ENCODE peak calls at places on chromosomes 5 and 9, in four cellular contexts. I is NCI-H510A treated with DMSO at 0.1 percent for 48 hours, T is GM13977, H is H4. M is an unnamed sample.

GRCh38 chr5:180282281-180282680 is 9.6 kb downstream of the MAPK9 start:
- DNase-seq in I (no peak), T (no peak), H (no peak), M (no peak)

GRCh38 chr5:178207183-178207916 is 3.0 kb downstream of the HNRNPAB start:
- DNase-seq in I (no peak), T (no peak), H (peak), M (no peak)

GRCh38 chr9:121455527-121456239 is 44.0 kb downstream of the GGTA1 start:
- DNase-seq in I (no peak), T (peak), H (no peak), M (no peak)

GRCh38 chr9:116337015-116337414 is 183.4 kb downstream of the PAPPA start:
- DNase-seq in I (peak), T (no peak), H (peak), M (no peak)

GRCh38 chr5:181205735-181206401 is 872 bp upstream of the TRIM7 start:
- DNase-seq in I (no peak), T (no peak), H (no peak), M (no peak)

GRCh38 chr9:137070906-137071275 is 534 bp upstream of the SAPCD2 start:
- DNase-seq in I (no peak), T (peak), H (peak), M (no peak)

GRCh38 chr5:64947031-64947430 is 178.3 kb downstream of the CWC27 start:
- DNase-seq in I (peak), T (no peak), H (no peak), M (no peak)

GRCh38 chr5:149419532-149420485 is 40.7 kb upstream of the IL17B start:
- DNase-seq in I (no peak), T (no peak), H (no peak), M (no peak)

GRCh38 chr5:53069626-53070025 is 39.9 kb downstream of the MOCS2 start:
- DNase-seq in I (no peak), T (no peak), H (peak), M (no peak)

GRCh38 chr5:72921886-72922285 is 34.0 kb upstream of the FCHO2 start:
- DNase-seq in I (no peak), T (no peak), H (no peak), M (no peak)

GRCh38 chr5:79395296-79395695 is 118.6 kb downstream of the HOMER1 start:
- DNase-seq in I (no peak), T (no peak), H (no peak), M (no peak)

GRCh38 chr9:133949486-133950061 is 42.5 kb downstream of the VAV2 start:
- DNase-seq in I (no peak), T (no peak), H (no peak), M (no peak)

GRCh38 chr5:90477073-90477472 is 2.4 kb downstream of the POLR3G start:
- DNase-seq in I (no peak), T (no peak), H (no peak), M (no peak)